ENCODE peak calls at places on chromosomes 16 and 17, in six cellular contexts. One of them, this sample, is unnamed.

GRCh38 chr17:17380156-17380925 is 77.2 kb downstream of the NT5M start:
- DNase-seq in NB4: no peak
- DNase-seq in heart left ventricle: no peak
- DNase-seq in retinal pigment epithelial cell: no peak
- DNase-seq in cardiac fibroblast: no peak
- DNase-seq in astrocyte of the spinal cord: no peak
- DNase-seq in this sample: no peak

GRCh38 chr16:49986351-49987124 is 38.5 kb upstream of the CNEP1R1 start:
- DNase-seq in retinal pigment epithelial cell: no peak
- DNase-seq in NB4: no peak
- DNase-seq in astrocyte of the spinal cord: peak; percentile 79
- DNase-seq in heart left ventricle: no peak
- DNase-seq in cardiac fibroblast: peak; percentile 37
- DNase-seq in this sample: no peak

GRCh38 chr16:4404247-4404966 is 12.0 kb downstream of the CORO7 start:
- DNase-seq in astrocyte of the spinal cord: no peak
- DNase-seq in cardiac fibroblast: peak; percentile 58
- DNase-seq in heart left ventricle: no peak
- DNase-seq in NB4: peak; percentile 56
- DNase-seq in retinal pigment epithelial cell: no peak
- DNase-seq in this sample: no peak

GRCh38 chr17:4235372-4236279 is 28.2 kb downstream of the ANKFY1 start:
- DNase-seq in cardiac fibroblast: peak; percentile 57
- DNase-seq in astrocyte of the spinal cord: no peak
- DNase-seq in heart left ventricle: no peak
- DNase-seq in NB4: no peak
- DNase-seq in retinal pigment epithelial cell: no peak
- DNase-seq in this sample: no peak

GRCh38 chr17:73430848-73431247 is 119.0 kb upstream of the CDC42EP4 start:
- DNase-seq in astrocyte of the spinal cord: no peak
- DNase-seq in cardiac fibroblast: peak; percentile 10
- DNase-seq in NB4: peak; percentile 57
- DNase-seq in heart left ventricle: no peak
- DNase-seq in retinal pigment epithelial cell: no peak
- DNase-seq in this sample: no peak

GRCh38 chr17:50545306-50545705 is 1.7 kb upstream of the SPATA20 start:
- DNase-seq in NB4: no peak
- DNase-seq in astrocyte of the spinal cord: no peak
- DNase-seq in retinal pigment epithelial cell: no peak
- DNase-seq in heart left ventricle: no peak
- DNase-seq in cardiac fibroblast: no peak
- DNase-seq in this sample: no peak

GRCh38 chr17:44219636-44220210 is at the start of gene UBTF:
- DNase-seq in cardiac fibroblast: peak; percentile 72
- DNase-seq in NB4: peak; percentile 86
- DNase-seq in retinal pigment epithelial cell: no peak
- DNase-seq in astrocyte of the spinal cord: peak; percentile 72
- DNase-seq in heart left ventricle: peak; percentile 80
- DNase-seq in this sample: no peak

GRCh38 chr17:72334205-72334604 is 213.4 kb downstream of the SOX9 start:
- DNase-seq in cardiac fibroblast: peak; percentile 34
- DNase-seq in NB4: no peak
- DNase-seq in retinal pigment epithelial cell: no peak
- DNase-seq in heart left ventricle: no peak
- DNase-seq in astrocyte of the spinal cord: no peak
- DNase-seq in this sample: no peak

GRCh38 chr17:54933921-54934320 is 33.3 kb downstream of the TOM1L1 start:
- DNase-seq in NB4: no peak
- DNase-seq in cardiac fibroblast: no peak
- DNase-seq in heart left ventricle: no peak
- DNase-seq in astrocyte of the spinal cord: no peak
- DNase-seq in retinal pigment epithelial cell: no peak
- DNase-seq in this sample: no peak

GRCh38 chr17:12388206-12388605 is 277.5 kb upstream of the MYOCD start:
- DNase-seq in retinal pigment epithelial cell: no peak
- DNase-seq in NB4: no peak
- DNase-seq in cardiac fibroblast: no peak
- DNase-seq in astrocyte of the spinal cord: peak; percentile 33
- DNase-seq in heart left ventricle: no peak
- DNase-seq in this sample: no peak

GRCh38 chr16:11896776-11897175 is 19.0 kb downstream of the GSPT1 start:
- DNase-seq in astrocyte of the spinal cord: peak; percentile 62
- DNase-seq in NB4: no peak
- DNase-seq in cardiac fibroblast: peak; percentile 54
- DNase-seq in heart left ventricle: no peak
- DNase-seq in retinal pigment epithelial cell: peak; percentile 43
- DNase-seq in this sample: peak; percentile 26

GRCh38 chr17:6376901-6377300 is 58.0 kb downstream of the AIPL1 start:
- DNase-seq in NB4: no peak
- DNase-seq in cardiac fibroblast: no peak
- DNase-seq in heart left ventricle: no peak
- DNase-seq in astrocyte of the spinal cord: no peak
- DNase-seq in retinal pigment epithelial cell: no peak
- DNase-seq in this sample: no peak

GRCh38 chr17:43528319-43528987 is 17.7 kb downstream of the ETV4 start:
- DNase-seq in heart left ventricle: peak; percentile 76
- DNase-seq in astrocyte of the spinal cord: no peak
- DNase-seq in cardiac fibroblast: no peak
- DNase-seq in NB4: no peak
- DNase-seq in retinal pigment epithelial cell: no peak
- DNase-seq in this sample: no peak

GRCh38 chr17:2783310-2784030 is 12.8 kb upstream of the RAP1GAP2 start:
- DNase-seq in NB4: no peak
- DNase-seq in heart left ventricle: no peak
- DNase-seq in cardiac fibroblast: no peak
- DNase-seq in retinal pigment epithelial cell: no peak
- DNase-seq in astrocyte of the spinal cord: no peak
- DNase-seq in this sample: no peak

GRCh38 chr16:86761117-86761971 is 183.0 kb downstream of the FOXL1 start:
- DNase-seq in astrocyte of the spinal cord: peak; percentile 59
- DNase-seq in cardiac fibroblast: peak; percentile 71
- DNase-seq in NB4: peak; percentile 60
- DNase-seq in heart left ventricle: peak; percentile 71
- DNase-seq in retinal pigment epithelial cell: peak; percentile 38
- DNase-seq in this sample: no peak

GRCh38 chr17:65371702-65372101 is 189.7 kb downstream of the AXIN2 start:
- DNase-seq in NB4: no peak
- DNase-seq in retinal pigment epithelial cell: no peak
- DNase-seq in heart left ventricle: peak; percentile 64
- DNase-seq in cardiac fibroblast: no peak
- DNase-seq in astrocyte of the spinal cord: no peak
- DNase-seq in this sample: no peak

GRCh38 chr17:19337712-19338023 is 24.9 kb downstream of the B9D1 start:
- DNase-seq in astrocyte of the spinal cord: no peak
- DNase-seq in retinal pigment epithelial cell: no peak
- DNase-seq in cardiac fibroblast: peak; percentile 54
- DNase-seq in NB4: no peak
- DNase-seq in heart left ventricle: no peak
- DNase-seq in this sample: no peak

GRCh38 chr17:19338031-19338990 is 24.2 kb downstream of the B9D1 start:
- DNase-seq in heart left ventricle: peak; percentile 76
- DNase-seq in retinal pigment epithelial cell: peak; percentile 26
- DNase-seq in NB4: peak; percentile 62
- DNase-seq in cardiac fibroblast: peak; percentile 56
- DNase-seq in astrocyte of the spinal cord: no peak
- DNase-seq in this sample: no peak

GRCh38 chr17:19339341-19339815 is 23.1 kb downstream of the B9D1 start:
- DNase-seq in cardiac fibroblast: no peak
- DNase-seq in NB4: no peak
- DNase-seq in retinal pigment epithelial cell: no peak
- DNase-seq in heart left ventricle: no peak
- DNase-seq in astrocyte of the spinal cord: no peak
- DNase-seq in this sample: no peak

GRCh38 chr17:19335951-19336631 is 26.4 kb downstream of the B9D1 start:
- DNase-seq in astrocyte of the spinal cord: no peak
- DNase-seq in NB4: no peak
- DNase-seq in heart left ventricle: no peak
- DNase-seq in retinal pigment epithelial cell: no peak
- DNase-seq in cardiac fibroblast: no peak
- DNase-seq in this sample: no peak

GRCh38 chr17:19336938-19337711 is 25.4 kb downstream of the B9D1 start:
- DNase-seq in heart left ventricle: peak; percentile 57
- DNase-seq in cardiac fibroblast: no peak
- DNase-seq in NB4: no peak
- DNase-seq in astrocyte of the spinal cord: no peak
- DNase-seq in retinal pigment epithelial cell: no peak
- DNase-seq in this sample: no peak
- TF ChIP-seq CTCF in heart left ventricle: peak; percentile 70
- TF ChIP-seq CTCF in cardiac fibroblast: no peak
- TF ChIP-seq CTCF in NB4: no peak
- TF ChIP-seq CTCF in astrocyte of the spinal cord: peak; percentile 21
- TF ChIP-seq CTCF in retinal pigment epithelial cell: peak; percentile 26
- TF ChIP-seq CTCF in this sample: no peak

GRCh38 chr17:32116937-32117336 is 25.4 kb upstream of the RHOT1 start:
- DNase-seq in NB4: no peak
- DNase-seq in retinal pigment epithelial cell: no peak
- DNase-seq in heart left ventricle: no peak
- DNase-seq in astrocyte of the spinal cord: no peak
- DNase-seq in cardiac fibroblast: no peak
- DNase-seq in this sample: no peak

GRCh38 chr17:32117399-32117798 is 24.9 kb upstream of the RHOT1 start:
- DNase-seq in cardiac fibroblast: no peak
- DNase-seq in astrocyte of the spinal cord: no peak
- DNase-seq in NB4: no peak
- DNase-seq in heart left ventricle: no peak
- DNase-seq in retinal pigment epithelial cell: no peak
- DNase-seq in this sample: no peak

GRCh38 chr17:32123782-32124181 is 18.5 kb upstream of the RHOT1 start:
- DNase-seq in retinal pigment epithelial cell: no peak
- DNase-seq in astrocyte of the spinal cord: peak; percentile 45
- DNase-seq in NB4: no peak
- DNase-seq in cardiac fibroblast: no peak
- DNase-seq in heart left ventricle: no peak
- DNase-seq in this sample: no peak

GRCh38 chr17:32118835-32119234 is 23.5 kb upstream of the RHOT1 start:
- DNase-seq in heart left ventricle: no peak
- DNase-seq in cardiac fibroblast: no peak
- DNase-seq in astrocyte of the spinal cord: no peak
- DNase-seq in retinal pigment epithelial cell: no peak
- DNase-seq in NB4: no peak
- DNase-seq in this sample: no peak

GRCh38 chr17:32120086-32120485 is 22.2 kb upstream of the RHOT1 start:
- DNase-seq in cardiac fibroblast: no peak
- DNase-seq in NB4: no peak
- DNase-seq in heart left ventricle: no peak
- DNase-seq in retinal pigment epithelial cell: no peak
- DNase-seq in astrocyte of the spinal cord: no peak
- DNase-seq in this sample: no peak
- H3K4me3 ChIP-seq in cardiac fibroblast: no peak overlapping the region
- H3K4me3 ChIP-seq in NB4: no peak overlapping the region
- H3K4me3 ChIP-seq in heart left ventricle: no peak overlapping the region
- H3K4me3 ChIP-seq in retinal pigment epithelial cell: no peak overlapping the region
- H3K4me3 ChIP-seq in astrocyte of the spinal cord: no peak overlapping the region
- H3K4me3 ChIP-seq in this sample: no peak overlapping the region

GRCh38 chr17:69574257-69575197 is 160.0 kb downstream of the MAP2K6 start:
- DNase-seq in astrocyte of the spinal cord: peak; percentile 74
- DNase-seq in cardiac fibroblast: peak; percentile 56
- DNase-seq in retinal pigment epithelial cell: peak; percentile 55
- DNase-seq in heart left ventricle: peak; percentile 36
- DNase-seq in NB4: no peak
- DNase-seq in this sample: no peak
- TF ChIP-seq CTCF in astrocyte of the spinal cord: no peak
- TF ChIP-seq CTCF in cardiac fibroblast: no peak
- TF ChIP-seq CTCF in retinal pigment epithelial cell: no peak
- TF ChIP-seq CTCF in heart left ventricle: no peak
- TF ChIP-seq CTCF in NB4: no peak
- TF ChIP-seq CTCF in this sample: no peak

GRCh38 chr16:88532434-88533241 is 37.6 kb upstream of the ZC3H18 start:
- DNase-seq in astrocyte of the spinal cord: no peak
- DNase-seq in cardiac fibroblast: no peak
- DNase-seq in heart left ventricle: no peak
- DNase-seq in retinal pigment epithelial cell: no peak
- DNase-seq in NB4: peak; percentile 44
- DNase-seq in this sample: no peak
- H3K4me3 ChIP-seq in astrocyte of the spinal cord: peak overlapping the region; percentile 5
- H3K4me3 ChIP-seq in cardiac fibroblast: no peak overlapping the region
- H3K4me3 ChIP-seq in heart left ventricle: peak overlapping the region; percentile 94
- H3K4me3 ChIP-seq in retinal pigment epithelial cell: no peak overlapping the region
- H3K4me3 ChIP-seq in NB4: no peak overlapping the region
- H3K4me3 ChIP-seq in this sample: peak overlapping the region; percentile 44

GRCh38 chr16:59170065-59170712 is 436.1 kb upstream of the GOT2 start:
- DNase-seq in retinal pigment epithelial cell: no peak
- DNase-seq in NB4: no peak
- DNase-seq in astrocyte of the spinal cord: no peak
- DNase-seq in cardiac fibroblast: no peak
- DNase-seq in heart left ventricle: no peak
- DNase-seq in this sample: no peak
- TF ChIP-seq CTCF in retinal pigment epithelial cell: no peak
- TF ChIP-seq CTCF in NB4: no peak
- TF ChIP-seq CTCF in astrocyte of the spinal cord: no peak
- TF ChIP-seq CTCF in cardiac fibroblast: no peak
- TF ChIP-seq CTCF in heart left ventricle: no peak
- TF ChIP-seq CTCF in this sample: no peak

DNA sequence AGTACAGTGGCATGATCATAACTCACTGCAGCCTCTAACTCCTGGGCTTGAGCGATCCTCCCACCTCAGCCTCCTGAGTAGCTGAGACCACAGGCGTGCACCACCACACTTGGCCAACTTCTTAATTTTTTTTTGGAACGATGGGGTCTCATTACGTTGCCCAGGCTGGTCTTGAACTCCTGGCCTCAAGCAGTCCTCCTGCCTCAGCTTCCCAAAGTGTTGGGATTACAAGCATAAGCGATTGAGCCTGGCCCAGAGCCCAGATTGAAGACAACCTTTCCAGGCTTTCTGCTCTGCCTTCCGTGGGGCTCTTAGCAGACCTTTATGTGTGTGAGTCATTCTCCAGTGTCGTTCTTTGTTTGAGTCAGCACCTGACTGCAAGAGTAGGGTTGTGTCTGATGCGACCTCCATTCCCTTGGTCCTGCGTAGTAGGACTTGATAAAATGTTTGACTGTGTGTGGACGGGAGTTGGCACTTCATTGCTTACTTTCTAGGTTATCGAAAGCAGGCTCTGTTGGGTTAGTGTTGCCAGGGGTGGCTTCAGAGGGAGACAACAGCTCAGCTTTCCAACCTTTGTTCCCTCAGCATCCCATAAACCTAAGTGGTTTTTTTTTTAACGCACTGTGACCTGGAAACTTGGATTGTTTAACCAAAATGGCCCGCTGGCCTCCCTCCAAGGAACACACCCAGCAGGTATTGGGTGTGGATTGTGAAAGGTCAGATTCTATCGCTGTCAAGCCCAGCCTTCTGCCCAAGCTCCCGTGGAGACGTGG is 26.4 kb downstream of the EEF2K start:
- DNase-seq in cardiac fibroblast: no peak
- DNase-seq in NB4: no peak
- DNase-seq in astrocyte of the spinal cord: peak; percentile 57
- DNase-seq in retinal pigment epithelial cell: peak; percentile 18
- DNase-seq in heart left ventricle: no peak
- DNase-seq in this sample: peak; percentile 59
- H3K4me3 ChIP-seq in cardiac fibroblast: no peak overlapping the region
- H3K4me3 ChIP-seq in NB4: no peak overlapping the region
- H3K4me3 ChIP-seq in astrocyte of the spinal cord: no peak overlapping the region
- H3K4me3 ChIP-seq in retinal pigment epithelial cell: no peak overlapping the region
- H3K4me3 ChIP-seq in heart left ventricle: no peak overlapping the region
- H3K4me3 ChIP-seq in this sample: no peak overlapping the region

GRCh38 chr17:75240394-75241142 is 20.8 kb downstream of the GGA3 start:
- DNase-seq in heart left ventricle: no peak
- DNase-seq in cardiac fibroblast: peak; percentile 42
- DNase-seq in astrocyte of the spinal cord: peak; percentile 13
- DNase-seq in retinal pigment epithelial cell: no peak
- DNase-seq in NB4: peak; percentile 70
- DNase-seq in this sample: no peak
- TF ChIP-seq CTCF in heart left ventricle: no peak
- TF ChIP-seq CTCF in cardiac fibroblast: peak; percentile 74
- TF ChIP-seq CTCF in astrocyte of the spinal cord: peak; percentile 88
- TF ChIP-seq CTCF in retinal pigment epithelial cell: peak; percentile 90
- TF ChIP-seq CTCF in NB4: peak; percentile 97
- TF ChIP-seq CTCF in this sample: peak; percentile 74

This sample was measured in epithelial cell of proximal tubule.